ENCODE peak calls at places on chromosomes 1 and 21, in nine cellular contexts. X, F, P, U, D, E, G, S and J are unnamed samples.

GRCh38 chr1:87348346-87349019 is 19.8 kb downstream of the LMO4 start:
- DNase-seq in X (no peak), F (no peak), P (no peak), U (no peak), D (no peak), E (no peak), G (no peak), S (no peak), J (no peak)

GRCh38 chr1:168391759-168392681 is 111.3 kb downstream of the TBX19 start:
- DNase-seq in X (no peak), F (no peak), P (no peak), U (no peak), D (no peak), E (no peak), G (no peak), S (no peak), J (no peak)

GRCh38 chr1:2985121-2985561 is 36.1 kb upstream of the ACTRT2 start:
- DNase-seq in X (no peak), F (no peak), P (no peak), U (no peak), D (no peak), E (no peak), G (no peak), S (no peak), J (peak)

GRCh38 chr1:116340506-116341240 is 32.4 kb upstream of the ATP1A1 start:
- DNase-seq in X (no peak), F (no peak), P (no peak), U (no peak), D (no peak), E (no peak), G (no peak), S (no peak), J (no peak)

GRCh38 chr21:44558695-44559094 is at the start of gene KRTAP10-3:
- DNase-seq in X (no peak), F (no peak), P (no peak), U (no peak), D (no peak), E (no peak), G (no peak), S (no peak), J (no peak)

GRCh38 chr1:90314533-90314932 is 319.6 kb downstream of the ZNF326 start:
- DNase-seq in X (no peak), F (no peak), P (no peak), U (no peak), D (no peak), E (no peak), G (no peak), S (no peak), J (no peak)

GRCh38 chr21:32423320-32423719 is 10.8 kb downstream of the EVA1C start:
- DNase-seq in X (no peak), F (peak), P (no peak), U (no peak), D (peak), E (no peak), G (no peak), S (no peak), J (no peak)

GRCh38 chr1:3003039-3003940 is 18.0 kb upstream of the ACTRT2 start:
- DNase-seq in X (no peak), F (no peak), P (no peak), U (no peak), D (no peak), E (no peak), G (no peak), S (no peak), J (peak)

GRCh38 chr1:8822383-8823294 is 5.2 kb upstream of the RERE start:
- DNase-seq in X (no peak), F (peak), P (no peak), U (no peak), D (peak), E (no peak), G (no peak), S (peak), J (no peak)